ENCODE peak calls at places on chromosomes 7 and 10, in eight cellular contexts. D, A, S, Y, R, X, W and P are unnamed samples.
A peak's percentile ranks its signal among the peaks of the same experiment; 100 is the strongest.

GRCh38 chr7:118185163-118185860 is 1.3 kb downstream of the LSM8 start:
- DNase-seq in D (no peak), W (no peak), S (no peak), R (no peak), A (no peak), Y (no peak), X (no peak), P (peak; percentile 48)

GRCh38 chr7:142125576-142125975 is 14.1 kb downstream of the MGAM2 start:
- DNase-seq in D (no peak), X (no peak), A (no peak), W (no peak), S (no peak), R (no peak), Y (no peak), P (no peak)

GRCh38 chr7:146655928-146656797 is 539.6 kb downstream of the CNTNAP2 start:
- DNase-seq in D (no peak), R (no peak), X (no peak), W (no peak), S (no peak), Y (no peak), A (no peak), P (peak; percentile 16)

GRCh38 chr7:24889611-24890010 is 90.4 kb downstream of the OSBPL3 start:
- DNase-seq in R (no peak), A (no peak), S (no peak), Y (no peak), W (no peak), X (no peak), D (peak; percentile 66), P (no peak)

GRCh38 chr10:57799625-57800024 is 468.1 kb downstream of the IPMK start:
- DNase-seq in Y (no peak), D (no peak), S (no peak), X (no peak), R (no peak), W (no peak), A (no peak), P (no peak)

GRCh38 chr7:124276005-124276606 is 243.2 kb upstream of the TMEM229A start:
- DNase-seq in S (peak; percentile 6), R (no peak), D (peak; percentile 44), W (peak; percentile 1), Y (no peak), A (peak; percentile 70), X (no peak), P (no peak)

GRCh38 chr7:78130443-78131200 is 332.0 kb downstream of the PHTF2 start:
- DNase-seq in R (no peak), A (no peak), W (no peak), X (no peak), D (no peak), Y (no peak), S (no peak), P (no peak)

GRCh38 chr7:151992375-151992774 is 33.1 kb upstream of the GALNT11 start:
- DNase-seq in S (peak; percentile 27), Y (peak; percentile 31), W (peak; percentile 66), D (peak; percentile 4), A (peak; percentile 52), R (no peak), X (peak; percentile 58), P (peak; percentile 28)

GRCh38 chr10:30169342-30169741 is 110.0 kb upstream of the JCAD start:
- DNase-seq in X (no peak), Y (no peak), A (no peak), S (no peak), D (no peak), W (no peak), R (no peak), P (no peak)

GRCh38 chr10:12587408-12587807 is 238.1 kb downstream of the CAMK1D start:
- DNase-seq in W (no peak), R (no peak), A (no peak), D (no peak), S (no peak), X (no peak), Y (no peak), P (no peak)

GRCh38 chr10:26799342-26799741 is 61.4 kb downstream of the ABI1 start:
- DNase-seq in W (no peak), A (no peak), S (no peak), X (no peak), Y (no peak), R (no peak), D (peak; percentile 79), P (no peak)

GRCh38 chr10:106111241-106111640 is 1053.3 kb downstream of the SORCS1 start:
- DNase-seq in D (no peak), X (no peak), R (no peak), Y (no peak), A (no peak), W (no peak), S (no peak), P (no peak)

GRCh38 chr7:144048648-144049047 is at the start of gene OR2A5:
- DNase-seq in W (no peak), D (no peak), S (no peak), R (no peak), X (no peak), Y (no peak), A (no peak), P (no peak)

GRCh38 chr10:131726460-131726861 is 174.3 kb upstream of the PPP2R2D start:
- DNase-seq in X (peak; percentile 45), S (no peak), D (no peak), A (peak; percentile 80), Y (peak; percentile 46), R (no peak), W (no peak), P (no peak)

GRCh38 chr10:101857802-101858476 is 14.3 kb upstream of the KCNIP2 start:
- DNase-seq in A (no peak), R (no peak), D (no peak), Y (no peak), S (no peak), W (no peak), X (no peak), P (no peak)

DNA sequence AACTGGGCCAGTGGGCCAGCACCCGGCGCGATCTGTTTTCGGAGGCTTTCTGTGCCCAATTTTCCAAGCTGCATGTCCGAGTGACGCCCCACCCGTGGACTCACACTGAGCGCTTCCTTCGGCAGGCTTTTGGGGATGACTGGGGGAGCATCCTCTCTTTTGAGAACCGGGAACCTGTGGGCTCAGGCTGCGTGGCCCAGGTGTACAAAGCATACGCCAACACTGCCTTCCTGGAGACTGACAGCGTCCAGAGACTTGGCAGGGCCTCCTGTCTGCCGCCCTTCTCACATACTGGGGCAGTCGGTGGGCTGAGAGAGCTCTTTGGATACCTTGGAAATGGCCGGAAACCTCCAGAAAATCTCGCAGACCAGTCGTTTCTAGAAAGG is 1.0 kb downstream of the ADCK2 start:
- DNase-seq in W (no peak), D (no peak), S (no peak), Y (no peak), X (no peak), R (no peak), A (no peak), P (no peak)
- TF ChIP-seq POLR2A in W (no peak), D (no peak), S (no peak), Y (no peak), X (no peak), R (no peak), A (no peak), P (no peak)

DNA sequence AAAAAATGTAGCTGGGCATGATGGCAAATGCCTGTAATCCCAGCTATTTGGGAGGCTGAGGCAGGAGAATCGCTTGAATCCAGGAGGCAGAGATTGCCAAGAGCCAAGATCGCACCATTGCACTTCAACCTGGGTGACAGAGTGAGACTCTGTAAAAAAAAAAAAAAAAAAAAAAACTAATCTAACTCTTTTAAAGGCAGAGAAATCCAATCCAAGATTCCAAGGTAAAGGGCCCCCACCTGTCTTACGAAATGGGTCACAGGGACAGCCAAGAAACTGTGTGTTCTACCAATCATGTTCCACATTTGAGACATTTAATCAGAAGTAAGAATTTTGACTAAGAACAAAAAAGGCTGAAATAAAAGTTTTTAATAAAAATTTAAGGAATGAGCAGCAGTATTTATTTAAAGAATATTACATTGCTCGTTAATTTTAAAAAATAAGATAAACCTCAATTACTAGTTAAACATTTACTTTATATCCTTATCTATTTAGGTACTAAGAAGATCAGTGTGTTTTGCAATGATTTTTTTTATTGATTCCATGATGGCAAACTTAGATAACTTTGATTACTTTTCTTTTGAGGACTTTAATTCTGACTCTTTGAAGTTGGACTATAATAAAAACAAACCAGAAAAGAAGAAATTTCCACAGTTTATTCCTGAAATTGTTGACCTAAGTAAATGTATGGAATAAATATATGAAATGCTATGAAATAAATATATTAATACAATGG is 6.7 kb upstream of the OAT start:
- DNase-seq in R (no peak), W (no peak), D (no peak), A (no peak), Y (no peak), X (no peak), S (no peak), P (no peak)
- TF ChIP-seq POLR2A in R (no peak), W (no peak), D (no peak), A (no peak), Y (no peak), X (no peak), S (no peak), P (no peak)

GRCh38 chr7:114152314-114152938 is 233.6 kb upstream of the PPP1R3A start:
- DNase-seq in Y (no peak), W (no peak), A (no peak), D (no peak), R (no peak), X (no peak), S (no peak), P (no peak)
- TF ChIP-seq POLR2A in Y (no peak), W (no peak), A (no peak), D (no peak), R (no peak), X (no peak), S (no peak), P (no peak)

GRCh38 chr7:128862571-128863432 is at the start of gene ATP6V1F:
- DNase-seq in D (peak; percentile 100), A (peak; percentile 97), W (peak; percentile 98), Y (peak; percentile 99), X (peak; percentile 98), R (peak; percentile 98), S (peak; percentile 98), P (peak; percentile 99)
- TF ChIP-seq POLR2A in D (peak; percentile 91), A (no peak), W (peak; percentile 72), Y (peak; percentile 70), X (peak; percentile 79), R (peak; percentile 82), S (peak; percentile 94), P (peak; percentile 81)